ENCODE peak calls at places on chromosomes 11 and 22, in six cellular contexts. L is heart left ventricle, Z is heart right ventricle, J is left lung, B is OCI-LY7, E is small intestine. A is an unnamed sample. For H3K4me1, the result is how much of the 10 kb centered on the place peaks cover.

GRCh38 chr22:23063539-23064380 is 6.6 kb upstream of the GNAZ start:
- DNase-seq in L (no peak), Z (peak), J (peak), B (no peak), E (no peak), A (no peak)

GRCh38 chr11:13552784-13553183 is 57.0 kb upstream of the PTH start:
- DNase-seq in L (no peak), Z (no peak), J (no peak), B (no peak), E (no peak), A (no peak)

GRCh38 chr11:9748361-9748970 is 84.6 kb downstream of the SWAP70 start:
- DNase-seq in L (peak), Z (no peak), J (no peak), B (peak), E (peak), A (no peak)

GRCh38 chr11:109511598-109511997 is 89.6 kb downstream of the C11orf87 start:
- DNase-seq in L (no peak), Z (no peak), J (no peak), B (no peak), E (no peak), A (no peak)

GRCh38 chr11:114025329-114025907 is 34.1 kb upstream of the ZBTB16 start:
- DNase-seq in L (no peak), Z (no peak), J (no peak), B (no peak), E (no peak), A (no peak)

GRCh38 chr11:76197941-76198640 is 8.2 kb downstream of the WNT11 start:
- DNase-seq in L (no peak), Z (no peak), J (no peak), B (no peak), E (no peak), A (no peak)

GRCh38 chr22:46239261-46240048 is 10.6 kb downstream of the CDPF1 start:
- DNase-seq in L (no peak), Z (no peak), J (no peak), B (peak), E (peak), A (no peak)

GRCh38 chr11:103210543-103210942 is 101.3 kb downstream of the DYNC2H1 start:
- DNase-seq in L (no peak), Z (no peak), J (no peak), B (no peak), E (no peak), A (no peak)

GRCh38 chr11:65491163-65491465 is 7.7 kb upstream of the MALAT1 start:
- DNase-seq in L (no peak), Z (no peak), J (no peak), B (no peak), E (no peak), A (no peak)

GRCh38 chr11:118918686-118919280 is 6.9 kb downstream of the BCL9L start:
- DNase-seq in L (peak), Z (no peak), J (no peak), B (no peak), E (peak), A (no peak)

GRCh38 chr11:487571-488021 is 19.4 kb downstream of the RNH1 start:
- DNase-seq in L (no peak), Z (peak), J (no peak), B (no peak), E (no peak), A (no peak)

GRCh38 chr11:2652857-2653643 is 46.7 kb downstream of the KCNQ1OT1 start:
- DNase-seq in L (no peak), Z (no peak), J (no peak), B (no peak), E (no peak), A (no peak)

GRCh38 chr11:34363363-34364084 is 5.7 kb upstream of the ABTB2 start:
- DNase-seq in L (no peak), Z (no peak), J (no peak), B (no peak), E (no peak), A (no peak)

GRCh38 chr11:11148104-11148509 is 204.9 kb downstream of the CSNK2A3 start:
- DNase-seq in L (peak), Z (peak), J (peak), B (no peak), E (peak), A (no peak)

GRCh38 chr11:69949327-69949726 is 128.8 kb upstream of the ANO1 start:
- DNase-seq in L (peak), Z (no peak), J (peak), B (no peak), E (peak), A (no peak)

GRCh38 chr11:124799384-124800225 is 601 bp downstream of the MSANTD2 start:
- DNase-seq in L (peak), Z (peak), J (peak), B (peak), E (peak), A (no peak)

GRCh38 chr11:102798012-102798746 is at the start of gene MMP1:
- DNase-seq in L (no peak), Z (no peak), J (no peak), B (no peak), E (peak), A (no peak)

GRCh38 chr11:79047356-79047755 is 393.5 kb downstream of the TENM4 start:
- DNase-seq in L (no peak), Z (no peak), J (no peak), B (no peak), E (no peak), A (no peak)

GRCh38 chr11:1936072-1936780 is 10.9 kb upstream of the MRPL23 start:
- DNase-seq in L (no peak), Z (no peak), J (no peak), B (no peak), E (no peak), A (no peak)

GRCh38 chr11:32550207-32550606 is 33.4 kb upstream of the EIF3M start:
- DNase-seq in L (no peak), Z (no peak), J (no peak), B (no peak), E (no peak), A (no peak)

GRCh38 chr11:32555885-32556284 is 27.7 kb upstream of the EIF3M start:
- DNase-seq in L (no peak), Z (no peak), J (no peak), B (no peak), E (no peak), A (no peak)

DNA sequence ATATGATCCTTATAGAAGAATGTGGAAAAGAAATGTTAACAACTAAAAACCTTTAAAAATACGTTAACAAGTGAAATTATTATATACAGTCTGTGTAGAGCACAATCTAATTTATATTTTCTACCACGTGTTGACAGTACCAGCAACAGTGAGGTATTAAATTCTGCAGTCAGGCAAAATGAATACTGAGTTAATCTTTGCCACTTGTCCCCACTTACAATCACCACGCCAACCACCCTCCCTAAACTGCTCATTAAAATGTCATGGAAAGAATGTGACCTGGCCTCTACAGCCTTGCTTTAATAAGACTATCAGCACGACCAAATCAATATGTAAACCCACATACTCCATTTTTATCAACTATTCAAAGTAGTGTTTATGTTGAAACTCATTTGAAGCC is 28.5 kb upstream of the EIF3M start:
- DNase-seq in L (no peak), Z (no peak), J (no peak), B (no peak), E (no peak), A (no peak)
- H3K4me1 ChIP-seq in L (under half), Z (under half), J (under half), B (under half), E (under half), A (under half)

DNA sequence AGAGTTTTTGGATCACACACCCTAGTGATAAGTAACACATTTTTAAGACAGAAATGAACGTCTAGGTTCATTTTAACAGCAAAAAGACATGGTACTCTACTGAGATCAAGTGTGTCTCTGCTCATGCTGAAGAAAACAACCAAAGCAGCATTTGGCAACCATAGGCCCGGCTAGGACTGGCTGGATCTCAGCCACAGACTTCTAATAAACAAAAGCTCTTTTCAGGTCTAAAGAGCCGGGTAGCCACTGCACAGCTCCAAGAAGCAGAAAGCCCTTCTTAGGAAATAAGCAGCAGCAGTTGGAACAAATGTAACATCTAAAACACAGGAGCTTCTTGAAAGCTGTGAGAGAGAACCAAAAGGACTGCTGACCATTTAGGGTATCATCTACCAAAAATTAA is 37.7 kb downstream of the PITPNB start:
- DNase-seq in L (no peak), Z (no peak), J (no peak), B (no peak), E (no peak), A (no peak)
- H3K4me1 ChIP-seq in L (under half), Z (under half), J (under half), B (under half), E (under half), A (half or more)

DNA sequence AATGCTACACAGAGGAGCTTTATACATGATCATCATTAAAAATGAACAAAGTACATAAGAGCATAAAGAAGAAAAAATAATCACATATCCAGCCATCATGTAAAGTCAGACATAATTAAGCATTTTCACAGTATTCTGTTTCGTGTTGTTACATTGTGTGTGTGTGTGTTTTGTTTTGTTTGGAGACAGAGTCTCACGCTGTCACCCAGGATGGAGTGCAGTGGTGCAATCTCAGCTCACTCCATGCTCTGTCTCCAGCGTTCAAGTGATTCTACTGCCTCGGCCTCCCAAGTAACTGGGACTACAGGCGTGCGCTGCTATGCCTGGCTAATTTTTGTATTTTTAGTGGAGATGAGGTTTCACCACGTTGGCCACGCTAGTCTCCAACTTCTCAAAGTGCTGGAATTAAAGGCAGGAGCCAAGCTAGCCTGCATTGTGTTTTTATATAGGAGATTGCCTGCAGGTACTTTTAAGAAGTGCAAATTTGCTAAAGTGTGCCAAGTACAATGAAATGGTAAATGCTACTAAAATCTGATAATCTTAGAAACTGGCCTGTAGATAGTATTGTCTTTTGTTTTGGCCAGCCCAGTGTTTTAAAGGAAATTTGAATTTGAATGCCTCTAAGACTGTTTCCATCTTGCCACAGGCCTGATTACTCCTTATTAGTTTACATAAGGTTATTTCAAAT is 7.8 kb downstream of the CTSC start:
- DNase-seq in L (no peak), Z (no peak), J (no peak), B (no peak), E (no peak), A (no peak)
- H3K4me1 ChIP-seq in L (half or more), Z (under half), J (half or more), B (under half), E (under half), A (under half)

DNA sequence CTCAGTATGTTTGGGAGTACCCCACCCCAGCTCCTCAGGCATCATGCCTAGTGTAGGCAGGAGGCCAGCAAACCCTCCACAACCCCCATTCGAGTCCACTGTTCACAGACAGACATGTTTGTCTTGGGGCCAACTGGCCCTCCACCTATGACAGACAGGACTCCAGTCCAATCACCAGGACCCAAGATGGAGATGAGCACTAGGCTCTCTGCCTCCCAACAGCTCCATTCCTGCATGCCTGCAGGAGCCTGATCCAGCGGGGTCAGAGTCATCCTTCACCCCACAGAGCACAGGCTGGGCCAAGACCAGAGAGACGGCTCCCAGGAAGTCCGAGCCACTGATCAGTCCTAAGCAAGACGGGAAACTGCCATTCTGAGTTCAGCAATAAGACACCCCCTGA is 39.6 kb downstream of the RPL27A start:
- DNase-seq in L (no peak), Z (no peak), J (no peak), B (no peak), E (no peak), A (no peak)
- H3K4me1 ChIP-seq in L (half or more), Z (half or more), J (half or more), B (under half), E (under half), A (under half)

DNA sequence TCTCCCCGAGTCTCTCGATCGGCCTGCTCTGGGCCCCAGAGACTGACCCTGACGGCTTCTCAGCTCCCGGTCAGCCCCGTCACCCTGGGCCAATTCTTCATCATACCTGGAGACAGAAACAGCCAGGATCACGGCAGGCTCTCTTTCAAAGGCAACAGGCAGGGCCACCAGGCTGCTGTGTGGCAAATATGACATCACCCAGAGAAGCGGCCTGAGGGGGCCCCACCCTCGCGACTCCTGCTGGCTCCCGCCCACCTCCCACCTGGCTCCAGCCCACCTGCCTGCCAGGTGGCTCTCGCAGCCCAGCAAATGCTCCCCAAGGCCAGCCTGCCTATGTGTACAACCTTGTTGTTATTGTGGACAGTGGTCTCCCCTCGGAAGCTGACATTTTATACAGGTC is 24.9 kb upstream of the PACSIN2 start:
- DNase-seq in L (no peak), Z (no peak), J (no peak), B (no peak), E (no peak), A (no peak)
- H3K4me1 ChIP-seq in L (under half), Z (under half), J (under half), B (under half), E (under half), A (under half)

GRCh38 chr11:130829801-130830562 is 86.3 kb downstream of the SNX19 start:
- DNase-seq in L (peak), Z (peak), J (no peak), B (no peak), E (no peak), A (no peak)
- H3K4me1 ChIP-seq in L (under half), Z (under half), J (under half), B (under half), E (under half), A (under half)

GRCh38 chr11:111731839-111732238 is 34.4 kb downstream of the PPP2R1B start:
- DNase-seq in L (no peak), Z (no peak), J (no peak), B (no peak), E (no peak), A (no peak)

GRCh38 chr11:111734383-111735261 is 31.6 kb downstream of the PPP2R1B start:
- DNase-seq in L (no peak), Z (peak), J (no peak), B (no peak), E (no peak), A (no peak)

GRCh38 chr11:111735262-111736116 is 30.7 kb downstream of the PPP2R1B start:
- DNase-seq in L (peak), Z (peak), J (no peak), B (no peak), E (peak), A (no peak)

GRCh38 chr11:111733009-111733408 is 33.2 kb downstream of the PPP2R1B start:
- DNase-seq in L (peak), Z (peak), J (no peak), B (no peak), E (no peak), A (no peak)

GRCh38 chr11:111733655-111734088 is 32.5 kb downstream of the PPP2R1B start:
- DNase-seq in L (peak), Z (peak), J (no peak), B (no peak), E (no peak), A (no peak)
- H3K4me1 ChIP-seq in L (half or more), Z (half or more), J (half or more), B (under half), E (under half), A (half or more)

GRCh38 chr22:40768187-40768586 is 51.0 kb downstream of the SLC25A17 start:
- DNase-seq in L (no peak), Z (no peak), J (no peak), B (no peak), E (no peak), A (no peak)
- H3K4me1 ChIP-seq in L (under half), Z (under half), J (under half), B (under half), E (under half), A (under half)

DNA sequence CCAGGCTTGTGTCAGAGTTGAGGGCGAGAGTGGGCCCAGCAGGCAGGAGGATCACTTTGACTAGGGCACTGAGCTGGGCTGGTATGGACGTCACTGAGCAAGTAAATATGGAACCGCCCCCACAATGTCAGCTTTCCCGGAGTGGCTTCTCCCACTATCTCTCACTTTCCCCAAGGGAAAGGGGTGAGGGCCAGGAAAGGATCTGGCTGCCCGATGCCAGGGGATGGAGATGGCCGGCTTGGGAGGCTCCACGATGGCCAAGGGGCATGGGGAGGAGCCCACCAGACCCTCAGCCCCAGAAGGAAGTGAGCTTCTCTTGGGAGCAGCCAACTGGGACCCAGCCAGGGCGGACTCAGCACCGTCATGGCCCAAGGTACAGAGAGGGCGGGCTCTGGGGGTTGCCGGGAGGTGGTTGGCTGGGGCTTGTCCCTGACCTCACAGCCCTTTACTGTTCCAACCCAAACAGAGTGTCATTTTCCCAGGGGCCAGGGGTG is 8.7 kb downstream of the PRDM11 start:
- DNase-seq in L (peak), Z (no peak), J (no peak), B (no peak), E (no peak), A (no peak)
- H3K4me1 ChIP-seq in L (under half), Z (half or more), J (under half), B (under half), E (under half), A (under half)

GRCh38 chr22:19177164-19178064 is 1.1 kb downstream of the SLC25A1 start:
- DNase-seq in L (no peak), Z (no peak), J (no peak), B (no peak), E (peak), A (no peak)
- H3K4me1 ChIP-seq in L (under half), Z (under half), J (half or more), B (half or more), E (under half), A (half or more)

A was measured in esophagus squamous epithelium.